ENCODE peak calls at places on chromosomes 6 and 20, in nine cellular contexts. T is fibroblast of the aortic adventitia; C is MG63; S is CD8-positive, alpha-beta memory T cell; V is kidney; A is cardiac muscle cell; W is thoracic aorta; H is ovary; Z is brain microvascular endothelial cell. R is an unnamed sample.

GRCh38 chr6:149755300-149756260 is 6.0 kb downstream of the PCMT1 start:
- DNase-seq in T (no peak), C (no peak), S (no peak), V (no peak), A (no peak), W (no peak), H (no peak), Z (no peak), R (no peak)

GRCh38 chr20:47661714-47662113 is 123.6 kb downstream of the SULF2 start:
- DNase-seq in T (no peak), C (no peak), S (no peak), V (no peak), A (no peak), W (no peak), H (no peak), Z (no peak), R (no peak)

GRCh38 chr6:69290116-69290515 is 506.7 kb downstream of the LMBRD1 start:
- DNase-seq in T (no peak), C (no peak), S (no peak), V (no peak), A (no peak), W (no peak), H (no peak), Z (no peak), R (no peak)

GRCh38 chr6:28944412-28945006 is 20.7 kb upstream of the TRIM27 start:
- DNase-seq in T (peak), C (peak), S (peak), V (no peak), A (peak), W (no peak), H (peak), Z (peak), R (no peak)

GRCh38 chr6:130183271-130184222 is 39.2 kb downstream of the SAMD3 start:
- DNase-seq in T (no peak), C (no peak), S (peak), V (no peak), A (no peak), W (no peak), H (no peak), Z (no peak), R (no peak)

GRCh38 chr20:22058746-22059145 is 353.3 kb downstream of the PAX1 start:
- DNase-seq in T (no peak), C (no peak), S (no peak), V (no peak), A (no peak), W (no peak), H (no peak), Z (no peak), R (no peak)

GRCh38 chr20:13284830-13285229 is 63.8 kb downstream of the ISM1 start:
- DNase-seq in T (no peak), C (peak), S (no peak), V (no peak), A (no peak), W (no peak), H (no peak), Z (no peak), R (no peak)

GRCh38 chr6:2157441-2158127 is 87.8 kb downstream of the GMDS start:
- DNase-seq in T (peak), C (peak), S (peak), V (no peak), A (peak), W (no peak), H (no peak), Z (peak), R (peak)

GRCh38 chr6:155510879-155511278 is 55.2 kb upstream of the NOX3 start:
- DNase-seq in T (no peak), C (no peak), S (no peak), V (no peak), A (no peak), W (no peak), H (no peak), Z (no peak), R (no peak)

GRCh38 chr6:99016355-99016754 is 68.6 kb upstream of the FBXL4 start:
- DNase-seq in T (peak), C (no peak), S (no peak), V (no peak), A (no peak), W (no peak), H (no peak), Z (peak), R (peak)

GRCh38 chr6:157769776-157770430 is 53.1 kb upstream of the SNX9 start:
- DNase-seq in T (peak), C (peak), S (no peak), V (no peak), A (no peak), W (no peak), H (no peak), Z (no peak), R (no peak)

GRCh38 chr6:157768304-157768703 is 54.7 kb upstream of the SNX9 start:
- DNase-seq in T (no peak), C (no peak), S (peak), V (no peak), A (no peak), W (no peak), H (no peak), Z (no peak), R (no peak)

GRCh38 chr6:157767757-157768156 is 55.3 kb upstream of the SNX9 start:
- DNase-seq in T (no peak), C (no peak), S (no peak), V (no peak), A (no peak), W (no peak), H (no peak), Z (no peak), R (no peak)

GRCh38 chr6:157768863-157769551 is 54.0 kb upstream of the SNX9 start:
- DNase-seq in T (no peak), C (no peak), S (no peak), V (no peak), A (no peak), W (no peak), H (no peak), Z (no peak), R (no peak)

GRCh38 chr6:157767071-157767750 is 55.8 kb upstream of the SNX9 start:
- DNase-seq in T (no peak), C (no peak), S (no peak), V (no peak), A (no peak), W (no peak), H (no peak), Z (no peak), R (no peak)
- H3K4me3 ChIP-seq in T (no peak), C (no peak), S (no peak), V (no peak), A (no peak), W (no peak), H (no peak), Z (no peak), R (no peak)

GRCh38 chr20:57323034-57323433 is 6.6 kb upstream of the SPO11 start:
- DNase-seq in T (peak), C (peak), S (no peak), V (no peak), A (peak), W (no peak), H (peak), Z (peak), R (peak)
- H3K4me3 ChIP-seq in T (no peak), C (no peak), S (no peak), V (no peak), A (no peak), W (no peak), H (no peak), Z (no peak), R (no peak)

GRCh38 chr20:49693435-49694171 is 20.1 kb downstream of the B4GALT5 start:
- DNase-seq in T (no peak), C (no peak), S (no peak), V (no peak), A (no peak), W (no peak), H (no peak), Z (no peak), R (no peak)

GRCh38 chr20:49694450-49695071 is 19.1 kb downstream of the B4GALT5 start:
- DNase-seq in T (no peak), C (no peak), S (no peak), V (no peak), A (no peak), W (no peak), H (no peak), Z (no peak), R (no peak)

GRCh38 chr20:49692941-49693340 is 20.7 kb downstream of the B4GALT5 start:
- DNase-seq in T (no peak), C (no peak), S (no peak), V (no peak), A (no peak), W (no peak), H (no peak), Z (no peak), R (no peak)

GRCh38 chr20:49690899-49691620 is 22.6 kb downstream of the B4GALT5 start:
- DNase-seq in T (peak), C (peak), S (no peak), V (no peak), A (peak), W (no peak), H (no peak), Z (peak), R (no peak)

DNA sequence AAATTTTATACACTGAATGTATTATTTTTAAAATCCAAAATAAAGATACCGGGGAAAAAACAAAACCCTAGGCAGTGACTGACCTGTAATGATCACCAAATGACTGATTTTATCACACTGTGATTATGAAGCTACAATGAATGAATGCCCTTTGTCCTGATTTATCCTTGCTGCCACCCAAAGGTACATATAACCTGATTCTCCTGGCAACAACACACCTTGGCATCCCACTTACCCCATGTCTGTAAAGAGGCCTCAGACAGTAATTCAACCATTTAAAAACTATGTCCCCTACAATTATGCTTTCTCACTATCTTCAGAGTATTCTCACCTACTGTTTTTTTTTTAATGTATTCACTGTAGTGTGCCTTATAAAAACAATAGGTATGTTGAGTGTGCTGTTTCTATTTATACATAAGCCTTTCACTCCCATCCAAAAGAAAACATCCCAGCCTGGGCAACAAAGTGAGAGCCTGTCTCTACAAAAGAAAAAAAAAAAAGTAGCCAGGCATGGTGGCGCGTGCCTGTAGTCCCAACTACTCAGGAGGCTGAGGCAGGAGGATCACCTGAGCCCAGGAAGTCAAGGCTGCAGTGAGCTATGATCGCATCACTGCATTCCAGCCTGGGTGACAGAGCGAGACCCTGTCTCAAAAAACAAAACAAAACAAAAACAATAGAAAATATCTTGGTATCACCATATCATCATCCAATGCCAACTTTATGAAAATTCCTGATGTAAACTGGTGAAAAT is 21.7 kb downstream of the B4GALT5 start:
- DNase-seq in T (no peak), C (no peak), S (no peak), V (no peak), A (no peak), W (no peak), H (no peak), Z (no peak), R (no peak)
- H3K4me3 ChIP-seq in T (no peak), C (no peak), S (no peak), V (no peak), A (no peak), W (no peak), H (no peak), Z (no peak), R (no peak)

GRCh38 chr6:68054776-68055175 is 580.3 kb upstream of the ADGRB3 start:
- DNase-seq in T (peak), C (no peak), S (no peak), V (no peak), A (peak), W (no peak), H (no peak), Z (no peak), R (peak)

GRCh38 chr6:68059261-68059660 is 575.8 kb upstream of the ADGRB3 start:
- DNase-seq in T (no peak), C (no peak), S (no peak), V (no peak), A (no peak), W (no peak), H (no peak), Z (no peak), R (no peak)

GRCh38 chr6:68059894-68060293 is 575.2 kb upstream of the ADGRB3 start:
- DNase-seq in T (peak), C (no peak), S (no peak), V (no peak), A (peak), W (no peak), H (no peak), Z (no peak), R (no peak)
- H3K4me3 ChIP-seq in T (peak), C (no peak), S (no peak), V (no peak), A (no peak), W (peak), H (no peak), Z (no peak), R (peak)

GRCh38 chr6:33776186-33776585 is 12.7 kb downstream of the LEMD2 start:
- DNase-seq in T (no peak), C (no peak), S (no peak), V (no peak), A (no peak), W (no peak), H (no peak), Z (no peak), R (no peak)
- H3K4me3 ChIP-seq in T (no peak), C (no peak), S (no peak), V (no peak), A (no peak), W (no peak), H (no peak), Z (no peak), R (no peak)

DNA sequence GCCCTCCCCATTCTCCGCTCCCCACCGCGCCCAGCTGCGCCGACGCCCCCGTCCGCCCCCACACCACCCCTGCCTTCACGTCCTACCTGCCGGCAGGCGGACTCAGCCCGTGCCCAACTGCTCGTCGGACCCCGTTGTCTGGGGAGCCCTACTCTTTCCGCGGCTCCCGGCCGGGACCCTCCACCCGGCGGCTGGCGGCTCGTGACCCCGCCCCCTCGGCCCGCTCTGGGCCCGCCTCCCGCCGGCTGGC is at the start of gene SERAC1:
- DNase-seq in T (no peak), C (no peak), S (no peak), V (no peak), A (no peak), W (no peak), H (no peak), Z (no peak), R (no peak)
- H3K4me3 ChIP-seq in T (peak), C (peak), S (peak), V (peak), A (peak), W (peak), H (peak), Z (peak), R (peak)

DNA sequence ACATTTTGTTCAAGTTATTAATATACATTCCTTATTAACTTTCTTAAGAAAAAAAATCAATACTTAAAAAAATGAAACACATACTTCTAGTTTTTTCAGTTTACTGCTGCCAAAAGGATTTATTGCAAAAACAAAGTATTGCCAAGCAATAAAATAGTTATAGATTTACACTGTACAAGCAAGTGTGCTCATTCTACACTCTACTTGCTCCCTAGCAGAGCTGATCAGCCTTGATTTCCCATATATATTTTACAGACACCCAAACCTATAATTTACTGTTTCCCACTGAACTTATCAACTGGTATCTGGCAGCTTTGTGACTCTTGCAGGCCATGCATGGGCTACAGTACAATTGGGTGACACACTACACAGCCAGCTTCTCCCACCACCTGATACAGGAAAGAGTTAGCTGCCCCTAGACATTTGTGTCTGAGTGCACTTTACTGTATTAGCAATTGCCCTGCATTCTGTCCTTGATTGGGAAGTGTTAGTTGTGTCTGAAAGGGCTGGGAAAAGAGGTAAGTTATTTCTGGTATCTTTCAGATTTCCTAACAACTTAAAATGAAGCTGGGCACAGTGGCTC is 156.0 kb upstream of the BEND3 start:
- DNase-seq in T (no peak), C (no peak), S (no peak), V (no peak), A (no peak), W (no peak), H (no peak), Z (no peak), R (no peak)
- H3K4me3 ChIP-seq in T (no peak), C (no peak), S (no peak), V (no peak), A (no peak), W (no peak), H (no peak), Z (no peak), R (no peak)

DNA sequence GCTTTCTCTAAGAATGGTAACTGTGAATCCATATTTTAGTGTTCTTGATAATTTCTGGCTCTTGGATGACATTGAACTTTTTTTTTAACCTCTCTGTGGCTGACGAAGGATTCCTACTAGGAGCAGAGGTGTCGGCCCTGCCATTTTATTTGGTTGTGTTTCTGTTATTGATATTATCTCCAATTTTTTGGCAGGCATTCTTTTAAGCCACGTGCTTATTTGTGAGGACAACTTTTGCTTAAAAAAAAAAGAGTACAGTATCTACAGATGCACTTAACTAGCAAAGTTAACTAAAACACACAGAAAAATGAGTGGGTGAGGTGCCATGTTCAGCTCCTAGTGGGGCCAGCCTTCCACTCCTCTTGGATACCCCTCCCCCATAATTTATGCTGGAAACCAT is 1.1 kb downstream of the FANCE start:
- DNase-seq in T (peak), C (no peak), S (no peak), V (no peak), A (no peak), W (no peak), H (no peak), Z (no peak), R (no peak)
- H3K4me3 ChIP-seq in T (peak), C (peak), S (peak), V (no peak), A (peak), W (peak), H (peak), Z (peak), R (peak)

GRCh38 chr6:113676057-113676456 is 181.1 kb upstream of the MARCKS start:
- DNase-seq in T (no peak), C (no peak), S (no peak), V (no peak), A (no peak), W (no peak), H (no peak), Z (no peak), R (no peak)

GRCh38 chr6:113671440-113671839 is 185.7 kb upstream of the MARCKS start:
- DNase-seq in T (no peak), C (no peak), S (no peak), V (no peak), A (no peak), W (no peak), H (no peak), Z (no peak), R (no peak)

GRCh38 chr6:113674075-113674474 is 183.1 kb upstream of the MARCKS start:
- DNase-seq in T (no peak), C (no peak), S (no peak), V (no peak), A (no peak), W (no peak), H (no peak), Z (no peak), R (no peak)

GRCh38 chr6:113669641-113670040 is 187.5 kb upstream of the MARCKS start:
- DNase-seq in T (no peak), C (no peak), S (no peak), V (no peak), A (no peak), W (no peak), H (no peak), Z (no peak), R (no peak)

GRCh38 chr6:113672691-113673149 is 184.4 kb upstream of the MARCKS start:
- DNase-seq in T (peak), C (peak), S (no peak), V (peak), A (peak), W (no peak), H (peak), Z (no peak), R (peak)
- H3K4me3 ChIP-seq in T (peak), C (no peak), S (no peak), V (peak), A (no peak), W (peak), H (peak), Z (no peak), R (peak)

R was measured in skeletal muscle cell.